ENCODE peak calls at places on chromosomes 3 and 15, in ten cellular contexts. Y is adrenal gland, G is spleen, K is cardiac muscle cell, S is transverse colon, L is heart right ventricle, N is GM23338, W is hepatocyte, X is H9, V is AG04450. Z is an unnamed sample.

GRCh38 chr15:77035999-77036471 is 34.9 kb downstream of the TSPAN3 start:
- DNase-seq in X (peak), K (no peak), S (peak), W (no peak), Y (no peak), N (no peak), V (no peak), G (peak), L (no peak), Z (no peak)

GRCh38 chr3:124297062-124297980 is 305.4 kb upstream of the ROPN1 start:
- DNase-seq in V (no peak), K (no peak), L (no peak), N (no peak), S (no peak), W (no peak), Y (peak), X (no peak), G (no peak), Z (no peak)

GRCh38 chr15:86855307-86855706 is 775.6 kb downstream of the AGBL1 start:
- DNase-seq in L (no peak), N (no peak), X (no peak), G (no peak), Y (no peak), W (no peak), V (no peak), S (no peak), K (no peak), Z (no peak)

GRCh38 chr3:49025005-49025792 is 3.3 kb downstream of the NDUFAF3 start:
- DNase-seq in N (no peak), W (no peak), L (no peak), X (no peak), Y (no peak), G (no peak), K (no peak), V (no peak), S (no peak), Z (no peak)

GRCh38 chr3:129777806-129778205 is 115.7 kb downstream of the TMCC1 start:
- DNase-seq in S (no peak), Y (no peak), V (no peak), K (no peak), N (no peak), X (no peak), L (no peak), W (no peak), G (no peak), Z (no peak)

GRCh38 chr15:63156708-63157065 is 590 bp downstream of the RPS27L start:
- DNase-seq in X (no peak), S (peak), L (peak), W (peak), V (no peak), K (peak), G (no peak), Y (peak), N (peak), Z (no peak)

GRCh38 chr3:183180765-183181295 is 18.3 kb upstream of the LAMP3 start:
- DNase-seq in V (no peak), G (no peak), K (no peak), S (no peak), N (no peak), W (no peak), X (no peak), Y (no peak), L (no peak), Z (no peak)

GRCh38 chr15:78855746-78856145 is 16.9 kb upstream of the MORF4L1 start:
- DNase-seq in K (no peak), W (no peak), V (peak), L (no peak), S (no peak), Y (no peak), G (no peak), N (no peak), X (no peak), Z (no peak)

GRCh38 chr15:51223771-51224229 is 114.6 kb downstream of the CYP19A1 start:
- DNase-seq in Y (no peak), S (no peak), L (no peak), X (no peak), V (no peak), K (no peak), W (no peak), G (no peak), N (no peak), Z (no peak)

GRCh38 chr15:69798481-69799315 is 299.0 kb downstream of the TLE3 start:
- DNase-seq in X (peak), S (no peak), W (no peak), N (no peak), Y (no peak), L (no peak), V (no peak), G (peak), K (no peak), Z (no peak)

GRCh38 chr15:31163769-31164572 is 62.4 kb upstream of the TRPM1 start:
- DNase-seq in X (no peak), G (no peak), W (peak), S (no peak), L (no peak), V (no peak), Y (no peak), N (no peak), K (no peak), Z (no peak)

GRCh38 chr3:172209333-172210321 is 170.2 kb downstream of the FNDC3B start:
- DNase-seq in Y (no peak), W (no peak), S (no peak), K (no peak), X (peak), N (no peak), V (no peak), L (peak), G (peak), Z (no peak)

GRCh38 chr3:64975138-64975537 is 287.3 kb upstream of the ADAMTS9 start:
- DNase-seq in V (no peak), W (no peak), X (no peak), L (peak), Y (no peak), G (no peak), S (no peak), N (no peak), K (no peak), Z (no peak)

GRCh38 chr3:129663045-129663446 is 56.6 kb upstream of the PLXND1 start:
- DNase-seq in S (no peak), L (no peak), X (peak), G (no peak), V (no peak), Y (no peak), W (peak), N (peak), K (no peak), Z (no peak)

GRCh38 chr3:158106773-158107461 is 697 bp upstream of the SHOX2 start:
- DNase-seq in Y (no peak), K (no peak), X (peak), S (no peak), L (no peak), G (peak), V (no peak), W (peak), N (peak), Z (no peak)

GRCh38 chr3:37863949-37864822 is 2.5 kb downstream of the CTDSPL start:
- DNase-seq in L (no peak), S (no peak), X (peak), G (peak), Y (no peak), N (peak), V (no peak), K (no peak), W (no peak), Z (no peak)
- H3K27ac ChIP-seq in L (peak), S (peak), X (no peak), G (peak), Y (peak), N (no peak), V (no peak), K (peak), W (peak), Z (peak)

DNA sequence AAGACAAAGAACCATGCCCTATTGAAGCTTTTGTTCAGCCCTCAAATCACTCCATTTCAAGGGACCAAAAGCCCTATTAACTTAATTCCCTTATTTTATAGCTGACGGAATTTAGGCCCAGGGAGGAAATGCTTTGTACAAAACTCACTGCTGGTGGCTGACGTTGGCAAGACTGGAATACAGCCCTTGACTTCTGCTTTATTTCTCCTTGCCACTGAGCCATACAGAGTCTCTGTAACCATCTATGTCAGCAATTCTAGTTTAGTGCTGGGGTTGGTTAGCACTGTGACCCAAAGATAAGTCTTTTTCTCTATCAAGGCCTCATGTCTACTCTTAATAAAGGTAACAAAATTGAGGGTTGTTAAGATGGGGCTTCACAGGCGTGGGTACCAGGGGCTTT is 316.1 kb upstream of the TPRG1 start:
- DNase-seq in N (no peak), Y (no peak), W (no peak), S (no peak), L (no peak), X (no peak), K (no peak), G (no peak), V (no peak), Z (no peak)
- H3K27ac ChIP-seq in N (no peak), Y (no peak), W (no peak), S (no peak), L (no peak), X (no peak), K (no peak), G (no peak), V (no peak), Z (peak)

GRCh38 chr15:90868261-90868689 is at the start of gene FURIN:
- DNase-seq in K (no peak), V (no peak), N (no peak), W (no peak), X (no peak), S (peak), Y (no peak), L (no peak), G (no peak), Z (no peak)

GRCh38 chr15:90866800-90867199 is 1.6 kb upstream of the FURIN start:
- DNase-seq in Y (no peak), N (no peak), K (no peak), L (no peak), V (no peak), W (no peak), G (no peak), S (no peak), X (no peak), Z (no peak)

GRCh38 chr15:90864507-90864906 is 3.9 kb upstream of the FURIN start:
- DNase-seq in W (no peak), N (peak), V (no peak), G (no peak), K (no peak), X (peak), L (no peak), Y (no peak), S (no peak), Z (no peak)

GRCh38 chr15:90865702-90866101 is 2.7 kb upstream of the FURIN start:
- DNase-seq in W (no peak), K (no peak), L (no peak), V (no peak), X (no peak), S (no peak), Y (no peak), N (no peak), G (no peak), Z (no peak)

GRCh38 chr15:90866161-90866715 is 2.1 kb upstream of the FURIN start:
- DNase-seq in X (peak), N (no peak), Y (no peak), L (no peak), S (no peak), W (no peak), K (no peak), V (no peak), G (no peak), Z (no peak)
- H3K27ac ChIP-seq in X (no peak), N (no peak), Y (no peak), L (no peak), S (no peak), W (no peak), K (no peak), V (no peak), G (no peak), Z (no peak)

DNA sequence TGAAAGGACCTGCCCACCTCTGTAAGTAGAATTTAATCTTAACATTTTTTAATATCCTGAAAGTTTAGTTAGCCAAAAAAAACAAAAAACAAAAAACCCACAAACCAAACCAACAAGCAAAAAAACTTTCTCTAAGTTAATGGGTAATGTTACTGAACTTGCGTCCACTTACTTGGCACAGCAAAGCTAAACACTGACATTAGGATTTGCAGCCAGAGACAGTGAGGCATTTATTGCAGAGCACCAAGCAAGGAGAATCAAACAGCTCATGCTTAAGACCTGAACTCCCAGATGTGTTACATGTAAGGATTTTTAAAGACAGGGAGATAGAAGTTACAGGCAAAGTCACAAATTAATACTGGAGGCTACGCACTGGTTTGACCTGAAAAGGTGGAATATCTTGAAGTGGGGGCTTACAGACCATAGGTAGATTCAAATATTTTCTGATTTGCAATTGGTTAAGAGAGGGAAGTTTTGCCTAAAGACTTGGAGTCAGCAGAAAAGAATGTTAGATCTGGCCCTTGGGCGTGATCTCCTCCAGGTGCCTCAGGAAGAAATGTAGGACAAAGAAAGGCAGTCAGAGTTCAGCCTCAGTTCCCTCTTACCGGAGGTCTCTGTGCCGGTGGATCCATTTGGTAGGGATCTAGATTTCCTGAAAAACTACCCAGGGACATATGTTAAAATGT is 205.0 kb downstream of the ADAMTSL3 start:
- DNase-seq in V (no peak), L (no peak), Y (no peak), X (no peak), G (no peak), N (no peak), S (no peak), W (no peak), K (no peak), Z (no peak)
- H3K27ac ChIP-seq in V (no peak), L (no peak), Y (no peak), X (no peak), G (no peak), N (no peak), S (peak), W (no peak), K (no peak), Z (no peak)

Z was measured in substantia nigra.